ENCODE peak calls at places on chromosomes 13 and 19, in four cellular contexts. One of them, this sample, is unnamed.
A peak's percentile ranks its signal among the peaks of the same experiment; 100 is the strongest.

GRCh38 chr13:52925775-52926285 is 77.4 kb upstream of the PCDH8 start:
- DNase-seq in Peyer's patch: no peak
- DNase-seq in IMR-90: no peak
- DNase-seq in breast epithelium: peak; percentile 87
- DNase-seq in this sample: peak; percentile 81

GRCh38 chr19:14507704-14508246 is 10.4 kb downstream of the DNAJB1 start:
- DNase-seq in breast epithelium: no peak
- DNase-seq in Peyer's patch: no peak
- DNase-seq in IMR-90: peak; percentile 67
- DNase-seq in this sample: no peak

GRCh38 chr13:102354011-102354410 is 47.8 kb downstream of the FGF14 start:
- DNase-seq in Peyer's patch: no peak
- DNase-seq in breast epithelium: no peak
- DNase-seq in IMR-90: no peak
- DNase-seq in this sample: no peak

GRCh38 chr13:111344471-111345191 is 24.2 kb downstream of the TEX29 start:
- DNase-seq in Peyer's patch: no peak
- DNase-seq in IMR-90: peak; percentile 92
- DNase-seq in breast epithelium: no peak
- DNase-seq in this sample: peak; percentile 81

GRCh38 chr19:35757231-35757748 is 461 bp upstream of the HSPB6 start:
- DNase-seq in breast epithelium: peak; percentile 72
- DNase-seq in Peyer's patch: peak; percentile 66
- DNase-seq in IMR-90: peak; percentile 96
- DNase-seq in this sample: no peak

GRCh38 chr19:58060231-58060630 is 1.1 kb downstream of the ZNF135 start:
- DNase-seq in breast epithelium: no peak
- DNase-seq in Peyer's patch: no peak
- DNase-seq in IMR-90: no peak
- DNase-seq in this sample: no peak

GRCh38 chr13:103803349-103803748 is 737.1 kb upstream of the SLC10A2 start:
- DNase-seq in IMR-90: no peak
- DNase-seq in breast epithelium: no peak
- DNase-seq in Peyer's patch: no peak
- DNase-seq in this sample: no peak

GRCh38 chr19:10952809-10953208 is 8.0 kb upstream of the SMARCA4 start:
- DNase-seq in breast epithelium: peak; percentile 68
- DNase-seq in IMR-90: no peak
- DNase-seq in Peyer's patch: peak; percentile 60
- DNase-seq in this sample: peak; percentile 89

GRCh38 chr13:75908137-75908536 is 272.0 kb downstream of the LMO7 start:
- DNase-seq in Peyer's patch: no peak
- DNase-seq in breast epithelium: no peak
- DNase-seq in IMR-90: no peak
- DNase-seq in this sample: no peak

GRCh38 chr19:49421039-49421877 is 2.0 kb downstream of the PTH2 start:
- DNase-seq in IMR-90: peak; percentile 17
- DNase-seq in breast epithelium: peak; percentile 54
- DNase-seq in Peyer's patch: peak; percentile 62
- DNase-seq in this sample: peak; percentile 20

GRCh38 chr13:76656056-76656455 is 230.1 kb downstream of the KCTD12 start:
- DNase-seq in breast epithelium: no peak
- DNase-seq in Peyer's patch: no peak
- DNase-seq in IMR-90: no peak
- DNase-seq in this sample: no peak

GRCh38 chr13:40812724-40813445 is 23.5 kb downstream of the SLC25A15 start:
- DNase-seq in Peyer's patch: no peak
- DNase-seq in breast epithelium: no peak
- DNase-seq in IMR-90: peak; percentile 78
- DNase-seq in this sample: no peak

GRCh38 chr19:49400034-49400433 is 12.0 kb downstream of the KASH5 start:
- DNase-seq in IMR-90: peak; percentile 11
- DNase-seq in Peyer's patch: no peak
- DNase-seq in breast epithelium: no peak
- DNase-seq in this sample: no peak

GRCh38 chr19:55406869-55407624 is 541 bp downstream of the UBE2S start:
- DNase-seq in IMR-90: no peak
- DNase-seq in Peyer's patch: peak; percentile 70
- DNase-seq in breast epithelium: no peak
- DNase-seq in this sample: no peak

GRCh38 chr13:59531571-59532091 is 632.1 kb downstream of the DIAPH3 start:
- DNase-seq in breast epithelium: peak; percentile 31
- DNase-seq in Peyer's patch: no peak
- DNase-seq in IMR-90: peak; percentile 89
- DNase-seq in this sample: peak; percentile 25

GRCh38 chr13:98103942-98104880 is 38.7 kb upstream of the FARP1 start:
- DNase-seq in IMR-90: peak; percentile 43
- DNase-seq in breast epithelium: no peak
- DNase-seq in Peyer's patch: no peak
- DNase-seq in this sample: no peak

GRCh38 chr13:26457212-26457611 is 100.3 kb upstream of the WASF3 start:
- DNase-seq in IMR-90: no peak
- DNase-seq in breast epithelium: no peak
- DNase-seq in Peyer's patch: no peak
- DNase-seq in this sample: no peak

GRCh38 chr13:111337741-111338140 is 17.3 kb downstream of the TEX29 start:
- DNase-seq in Peyer's patch: no peak
- DNase-seq in breast epithelium: no peak
- DNase-seq in IMR-90: peak; percentile 19
- DNase-seq in this sample: peak; percentile 1

DNA sequence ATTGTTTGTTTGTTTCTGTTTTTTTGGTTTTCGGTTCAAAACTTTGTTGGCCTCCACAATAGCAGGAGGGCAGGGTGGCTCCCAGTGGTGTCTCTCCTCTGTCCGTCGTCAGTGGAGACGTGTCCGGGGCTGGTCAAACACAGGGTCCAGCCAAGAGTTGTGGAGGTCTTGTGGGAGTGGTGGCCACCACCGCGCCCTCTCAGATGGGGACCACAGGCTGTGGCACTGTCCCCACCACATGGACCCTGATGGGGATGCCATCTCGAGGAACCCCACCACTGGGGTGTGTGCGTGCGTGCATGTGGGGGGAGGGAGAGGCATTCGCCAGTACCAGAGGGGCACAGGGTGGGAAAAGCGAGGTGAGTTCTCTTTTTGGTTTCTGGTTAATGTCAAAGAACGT is 13.8 kb downstream of the ZNF574 start:
- DNase-seq in IMR-90: no peak
- DNase-seq in Peyer's patch: no peak
- DNase-seq in breast epithelium: no peak
- DNase-seq in this sample: no peak
- H3K4me3 ChIP-seq in IMR-90: no peak overlapping the region
- H3K4me3 ChIP-seq in Peyer's patch: no peak overlapping the region
- H3K4me3 ChIP-seq in breast epithelium: no peak overlapping the region
- H3K4me3 ChIP-seq in this sample: no peak overlapping the region

GRCh38 chr19:17947815-17948473 is 15.1 kb downstream of the CCDC124 start:
- DNase-seq in Peyer's patch: peak; percentile 88
- DNase-seq in IMR-90: peak; percentile 87
- DNase-seq in breast epithelium: peak; percentile 84
- DNase-seq in this sample: peak; percentile 87

GRCh38 chr19:17948967-17949930 is 16.4 kb downstream of the CCDC124 start:
- DNase-seq in breast epithelium: no peak
- DNase-seq in Peyer's patch: no peak
- DNase-seq in IMR-90: no peak
- DNase-seq in this sample: no peak

GRCh38 chr19:17948474-17948966 is 15.7 kb downstream of the CCDC124 start:
- DNase-seq in Peyer's patch: peak; percentile 52
- DNase-seq in IMR-90: no peak
- DNase-seq in breast epithelium: no peak
- DNase-seq in this sample: no peak

GRCh38 chr19:17949956-17950309 is 17.0 kb upstream of the KCNN1 start:
- DNase-seq in IMR-90: no peak
- DNase-seq in Peyer's patch: no peak
- DNase-seq in breast epithelium: no peak
- DNase-seq in this sample: no peak

DNA sequence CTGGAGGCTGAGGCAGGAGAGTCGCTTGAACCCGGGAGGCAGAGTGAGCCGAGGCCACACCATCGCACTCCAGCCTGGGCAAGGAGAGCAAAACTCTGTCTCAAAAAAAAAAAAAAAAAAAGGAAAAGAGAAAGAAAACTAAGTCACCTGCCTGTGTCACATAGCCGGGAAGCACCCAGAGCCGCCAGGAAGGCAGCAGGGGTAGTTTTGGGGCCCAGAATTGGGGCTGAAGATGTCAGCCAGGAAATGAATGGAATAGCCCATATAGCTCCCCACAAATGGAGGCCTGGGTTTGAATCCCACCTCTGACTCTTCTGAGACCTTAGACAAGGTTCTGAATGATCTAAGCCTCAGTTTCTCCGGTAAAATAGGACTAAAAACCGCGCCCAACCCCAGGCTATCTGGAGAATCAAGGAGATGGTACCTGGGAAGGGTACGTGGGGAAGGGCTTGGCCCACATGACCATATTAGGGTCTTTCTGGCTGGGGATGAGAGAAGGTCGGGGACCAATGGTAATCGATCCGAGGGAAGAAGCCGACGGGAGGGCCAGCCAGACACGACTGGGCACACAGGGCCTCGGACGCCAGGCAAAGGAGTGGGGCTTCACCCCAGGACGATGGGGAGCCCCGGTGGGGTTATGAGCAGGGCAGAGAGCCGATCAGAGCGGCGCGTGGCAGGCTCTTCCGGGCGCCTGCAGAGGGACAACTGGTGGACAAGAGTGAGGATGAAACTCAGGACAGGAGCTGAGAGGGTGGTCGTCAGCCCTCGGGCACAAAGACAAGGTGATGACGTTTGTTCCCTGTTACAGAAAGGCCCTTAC is 14.4 kb downstream of the CCDC124 start:
- DNase-seq in IMR-90: no peak
- DNase-seq in Peyer's patch: no peak
- DNase-seq in breast epithelium: no peak
- DNase-seq in this sample: no peak
- TF ChIP-seq POLR2A in IMR-90: no peak
- TF ChIP-seq POLR2A in Peyer's patch: no peak
- TF ChIP-seq POLR2A in breast epithelium: no peak
- TF ChIP-seq POLR2A in this sample: no peak

DNA sequence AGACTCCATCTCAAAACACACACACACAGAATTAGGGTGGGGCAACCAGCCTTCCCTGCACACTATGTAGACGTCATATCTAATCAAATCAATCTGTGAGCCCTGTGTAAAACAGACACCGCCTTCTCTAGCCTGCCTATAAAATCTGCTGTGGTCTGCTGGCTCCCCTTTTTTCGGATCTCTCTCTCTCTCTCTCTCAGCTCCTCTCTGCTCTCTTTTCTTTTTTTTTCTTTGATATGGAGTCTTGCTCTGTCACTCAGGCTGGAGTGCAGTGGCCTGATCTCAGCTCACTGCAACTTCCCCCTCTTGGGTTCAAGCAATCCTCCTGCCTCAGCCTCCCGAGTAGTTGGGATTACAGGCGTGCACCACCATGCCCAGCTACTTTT is 11.8 kb upstream of the CD70 start:
- DNase-seq in IMR-90: no peak
- DNase-seq in Peyer's patch: no peak
- DNase-seq in breast epithelium: no peak
- DNase-seq in this sample: no peak
- H3K4me3 ChIP-seq in IMR-90: no peak overlapping the region
- H3K4me3 ChIP-seq in Peyer's patch: no peak overlapping the region
- H3K4me3 ChIP-seq in breast epithelium: no peak overlapping the region
- H3K4me3 ChIP-seq in this sample: no peak overlapping the region

DNA sequence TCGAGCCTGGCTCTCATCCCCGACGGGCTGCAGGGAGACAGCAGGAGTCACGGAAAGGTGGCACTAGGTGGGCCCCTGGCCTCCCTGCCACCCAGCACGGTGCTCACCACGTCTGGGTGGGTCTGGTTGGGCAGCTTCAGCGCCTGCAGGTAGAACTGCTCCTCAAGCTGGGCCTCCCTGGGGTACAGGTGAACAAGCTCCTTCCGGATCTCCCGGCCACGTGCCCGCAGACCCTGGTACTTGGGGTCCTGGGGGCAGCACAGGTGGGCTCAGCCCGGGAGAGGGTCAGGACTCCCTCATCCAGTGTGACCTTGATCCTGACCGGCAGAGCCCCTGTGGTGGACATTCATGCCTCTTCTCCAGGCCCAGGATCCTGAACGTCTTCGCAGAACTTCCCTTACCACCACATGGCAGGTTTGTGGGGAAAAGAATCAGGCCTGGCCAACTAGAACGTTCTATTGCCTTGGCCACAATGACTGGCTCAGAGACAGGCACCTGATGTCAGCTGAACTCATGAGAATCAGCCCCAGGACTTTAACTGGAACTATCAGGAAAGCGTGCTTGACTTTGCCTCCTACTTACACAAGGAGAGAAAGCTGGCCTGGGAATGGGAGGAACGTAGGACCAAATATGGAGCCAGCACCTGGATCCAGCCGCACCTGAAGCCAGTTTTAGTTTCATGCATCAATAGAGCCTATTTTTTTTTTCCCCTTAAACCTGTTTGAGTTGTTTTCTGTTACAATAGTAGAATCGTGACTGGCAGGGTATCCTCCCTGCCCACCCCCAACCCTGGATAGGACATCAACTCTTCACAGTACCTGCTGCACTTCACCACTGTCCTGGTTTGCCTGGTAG is 8.9 kb downstream of the SARS2 start:
- DNase-seq in breast epithelium: no peak
- DNase-seq in Peyer's patch: peak; percentile 39
- DNase-seq in IMR-90: no peak
- DNase-seq in this sample: no peak
- TF ChIP-seq POLR2A in breast epithelium: no peak
- TF ChIP-seq POLR2A in Peyer's patch: no peak
- TF ChIP-seq POLR2A in IMR-90: no peak
- TF ChIP-seq POLR2A in this sample: no peak

DNA sequence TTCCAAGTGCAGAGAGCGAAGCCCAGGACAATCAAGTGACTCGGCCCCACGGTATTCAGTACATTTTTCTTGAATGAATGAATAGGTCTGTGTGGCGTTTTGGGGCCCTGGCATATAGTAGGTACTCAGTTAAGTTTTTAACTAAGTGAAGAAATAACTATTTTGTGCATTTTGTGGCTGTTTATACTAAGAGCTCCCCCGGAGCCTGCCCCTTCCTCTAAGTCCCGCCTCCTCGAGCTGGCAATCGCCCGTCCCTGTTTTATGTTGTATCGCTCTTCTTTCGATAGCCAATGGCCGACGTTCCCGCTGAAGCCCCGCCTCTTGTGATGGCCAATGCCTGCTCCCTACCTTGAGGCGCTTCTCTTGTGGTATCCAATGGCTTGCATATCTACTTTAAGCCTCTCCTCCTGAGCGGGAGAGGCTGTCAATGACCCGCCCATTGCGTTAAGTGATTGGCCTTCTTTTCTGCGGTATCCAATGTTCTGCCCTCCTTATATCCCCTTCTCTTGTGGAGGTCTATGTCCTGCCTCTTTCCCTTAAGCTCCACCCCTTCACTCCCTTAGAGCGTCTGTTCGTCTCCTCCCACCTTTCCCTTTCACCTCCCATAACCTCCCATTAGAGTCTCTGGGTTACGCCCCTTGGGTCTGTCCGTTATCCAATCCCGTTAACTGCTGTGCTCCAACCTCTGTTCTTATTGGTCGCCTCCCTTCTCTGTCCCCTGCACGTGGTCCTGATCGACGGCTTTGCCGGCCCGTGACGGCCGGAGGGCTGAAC is 510 bp upstream of the HDGFL2 start:
- DNase-seq in IMR-90: peak; percentile 100
- DNase-seq in Peyer's patch: peak; percentile 97
- DNase-seq in breast epithelium: peak; percentile 100
- DNase-seq in this sample: peak; percentile 99
- H3K4me3 ChIP-seq in IMR-90: peak overlapping the region; percentile 49
- H3K4me3 ChIP-seq in Peyer's patch: peak overlapping the region; percentile 97
- H3K4me3 ChIP-seq in breast epithelium: peak overlapping the region; percentile 97
- H3K4me3 ChIP-seq in this sample: peak overlapping the region; percentile 82

GRCh38 chr19:44113138-44113783 is at the start of gene ZNF225:
- DNase-seq in breast epithelium: peak; percentile 97
- DNase-seq in IMR-90: peak; percentile 99
- DNase-seq in Peyer's patch: peak; percentile 91
- DNase-seq in this sample: peak; percentile 99
- TF ChIP-seq POLR2A in breast epithelium: no peak
- TF ChIP-seq POLR2A in IMR-90: peak; percentile 65
- TF ChIP-seq POLR2A in Peyer's patch: peak; percentile 21
- TF ChIP-seq POLR2A in this sample: no peak